ENCODE peak calls at places on chromosome 6, in five cellular contexts. U, K, V, N and W are unnamed samples.
A peak's percentile ranks its signal among the peaks of the same experiment; 100 is the strongest.

GRCh38 chr6:125906158-125906998 is 50.2 kb upstream of the HINT3 start:
- DNase-seq in U (peak; percentile 58), K (no peak), V (peak; percentile 23), N (peak; percentile 89), W (peak; percentile 60)

GRCh38 chr6:12490376-12490903 is 200.3 kb downstream of the EDN1 start:
- DNase-seq in U (no peak), K (no peak), V (no peak), N (no peak), W (no peak)

GRCh38 chr6:144217264-144217663 is 66.9 kb downstream of the STX11 start:
- DNase-seq in U (peak; percentile 30), K (no peak), V (no peak), N (no peak), W (peak; percentile 24)

GRCh38 chr6:33958208-33958862 is 154.5 kb upstream of the MLN start:
- DNase-seq in U (peak; percentile 13), K (no peak), V (no peak), N (peak; percentile 87), W (no peak)

GRCh38 chr6:17493286-17493685 is 99.9 kb downstream of the CAP2 start:
- DNase-seq in U (no peak), K (peak; percentile 11), V (no peak), N (no peak), W (no peak)

GRCh38 chr6:126657556-126658129 is 317.7 kb downstream of the CENPW start:
- DNase-seq in U (peak; percentile 20), K (peak; percentile 48), V (peak; percentile 39), N (peak; percentile 64), W (no peak)

GRCh38 chr6:134835998-134836397 is 113.9 kb downstream of the ALDH8A1 start:
- DNase-seq in U (no peak), K (no peak), V (no peak), N (no peak), W (no peak)

GRCh38 chr6:31567531-31568370 is 4.3 kb upstream of the LTA start:
- DNase-seq in U (no peak), K (no peak), V (no peak), N (no peak), W (no peak)

GRCh38 chr6:47109281-47109680 is 67.1 kb upstream of the ADGRF1 start:
- DNase-seq in U (no peak), K (no peak), V (no peak), N (no peak), W (no peak)

GRCh38 chr6:137173501-137173900 is at the start of gene IL22RA2:
- DNase-seq in U (no peak), K (no peak), V (no peak), N (no peak), W (no peak)

GRCh38 chr6:112035446-112035845 is 18.5 kb upstream of the CCN6 start:
- DNase-seq in U (no peak), K (no peak), V (no peak), N (no peak), W (no peak)

GRCh38 chr6:169339731-169340314 is 86.2 kb upstream of the THBS2 start:
- DNase-seq in U (no peak), K (no peak), V (no peak), N (no peak), W (no peak)

GRCh38 chr6:35368038-35368887 is 25.9 kb downstream of the PPARD start:
- DNase-seq in U (peak; percentile 96), K (peak; percentile 55), V (peak; percentile 93), N (no peak), W (no peak)

GRCh38 chr6:22732186-22732970 is 163.0 kb downstream of the HDGFL1 start:
- DNase-seq in U (no peak), K (no peak), V (no peak), N (no peak), W (no peak)

GRCh38 chr6:122622404-122622938 is 12.3 kb downstream of the PKIB start:
- DNase-seq in U (no peak), K (no peak), V (no peak), N (no peak), W (no peak)

GRCh38 chr6:164085552-164086325 is 671.2 kb downstream of the QKI start:
- DNase-seq in U (no peak), K (no peak), V (no peak), N (peak; percentile 7), W (no peak)

GRCh38 chr6:40852667-40853383 is 186.2 kb downstream of the UNC5CL start:
- DNase-seq in U (peak; percentile 26), K (no peak), V (peak; percentile 12), N (peak; percentile 67), W (peak; percentile 68)

GRCh38 chr6:131258816-131259476 is 123.7 kb downstream of the AKAP7 start:
- DNase-seq in U (no peak), K (peak; percentile 24), V (peak; percentile 26), N (no peak), W (no peak)

GRCh38 chr6:12602342-12602741 is 114.2 kb upstream of the PHACTR1 start:
- DNase-seq in U (no peak), K (peak; percentile 57), V (no peak), N (no peak), W (no peak)

GRCh38 chr6:135739288-135739687 is 112.2 kb upstream of the PDE7B start:
- DNase-seq in U (no peak), K (no peak), V (no peak), N (no peak), W (no peak)

GRCh38 chr6:7628479-7628878 is 38.5 kb downstream of the SNRNP48 start:
- DNase-seq in U (no peak), K (no peak), V (no peak), N (no peak), W (no peak)

GRCh38 chr6:84193140-84193708 is 34.2 kb downstream of the CEP162 start:
- DNase-seq in U (no peak), K (peak; percentile 10), V (peak; percentile 85), N (no peak), W (no peak)

GRCh38 chr6:89599727-89600126 is 38.8 kb downstream of the LYRM2 start:
- DNase-seq in U (no peak), K (no peak), V (no peak), N (no peak), W (no peak)

GRCh38 chr6:17945111-17945510 is 42.3 kb downstream of the KIF13A start:
- DNase-seq in U (no peak), K (no peak), V (no peak), N (no peak), W (no peak)

GRCh38 chr6:126041516-126042447 is 55.4 kb downstream of the TRMT11 start:
- DNase-seq in U (no peak), K (no peak), V (no peak), N (no peak), W (no peak)

GRCh38 chr6:110448846-110449544 is 27.4 kb downstream of the SLC22A16 start:
- DNase-seq in U (no peak), K (no peak), V (no peak), N (no peak), W (peak; percentile 60)

GRCh38 chr6:41783106-41783780 is 2.7 kb downstream of the PRICKLE4 start:
- DNase-seq in U (no peak), K (no peak), V (no peak), N (no peak), W (no peak)

GRCh38 chr6:7264686-7265384 is 48.2 kb downstream of the SSR1 start:
- DNase-seq in U (peak; percentile 54), K (no peak), V (no peak), N (no peak), W (no peak)

GRCh38 chr6:163419413-163420314 is 5.1 kb downstream of the QKI start:
- DNase-seq in U (no peak), K (no peak), V (no peak), N (no peak), W (no peak)

GRCh38 chr6:154156135-154156948 is 117.3 kb downstream of the OPRM1 start:
- DNase-seq in U (peak; percentile 30), K (peak; percentile 37), V (peak; percentile 52), N (peak; percentile 70), W (peak; percentile 74)

GRCh38 chr6:38350220-38350619 is 289.5 kb downstream of the BTBD9 start:
- DNase-seq in U (no peak), K (no peak), V (no peak), N (no peak), W (no peak)

GRCh38 chr6:139376604-139377218 is 2.3 kb upstream of the CITED2 start:
- DNase-seq in U (peak; percentile 48), K (peak; percentile 44), V (no peak), N (peak; percentile 43), W (no peak)
- TF ChIP-seq REST in U (no peak), K (no peak), V (no peak), N (no peak), W (no peak)

GRCh38 chr6:105493776-105494175 is 90.9 kb upstream of the PREP start:
- DNase-seq in U (no peak), K (no peak), V (no peak), N (no peak), W (no peak)

GRCh38 chr6:105495515-105495914 is 92.6 kb upstream of the PREP start:
- DNase-seq in U (no peak), K (no peak), V (no peak), N (no peak), W (no peak)

GRCh38 chr6:105489213-105489525 is 86.3 kb upstream of the PREP start:
- DNase-seq in U (no peak), K (no peak), V (no peak), N (no peak), W (no peak)

GRCh38 chr6:105494688-105495087 is 91.8 kb upstream of the PREP start:
- DNase-seq in U (no peak), K (no peak), V (no peak), N (peak; percentile 30), W (no peak)

GRCh38 chr6:105492706-105493673 is 90.1 kb upstream of the PREP start:
- DNase-seq in U (no peak), K (peak; percentile 23), V (no peak), N (no peak), W (no peak)
- H3K27ac ChIP-seq in U (no peak overlapping the region), K (peak overlapping the region; percentile 3), V (no peak overlapping the region), N (no peak overlapping the region), W (no peak overlapping the region)

GRCh38 chr6:56541736-56542366 is 100.8 kb downstream of the DST start:
- DNase-seq in U (peak; percentile 23), K (no peak), V (no peak), N (no peak), W (no peak)

GRCh38 chr6:56538851-56539250 is 103.8 kb downstream of the DST start:
- DNase-seq in U (no peak), K (no peak), V (no peak), N (no peak), W (no peak)

GRCh38 chr6:56539503-56540105 is 103.1 kb downstream of the DST start:
- DNase-seq in U (no peak), K (no peak), V (no peak), N (no peak), W (no peak)

GRCh38 chr6:56540950-56541600 is 101.6 kb downstream of the DST start:
- DNase-seq in U (peak; percentile 77), K (no peak), V (no peak), N (no peak), W (peak; percentile 9)

DNA sequence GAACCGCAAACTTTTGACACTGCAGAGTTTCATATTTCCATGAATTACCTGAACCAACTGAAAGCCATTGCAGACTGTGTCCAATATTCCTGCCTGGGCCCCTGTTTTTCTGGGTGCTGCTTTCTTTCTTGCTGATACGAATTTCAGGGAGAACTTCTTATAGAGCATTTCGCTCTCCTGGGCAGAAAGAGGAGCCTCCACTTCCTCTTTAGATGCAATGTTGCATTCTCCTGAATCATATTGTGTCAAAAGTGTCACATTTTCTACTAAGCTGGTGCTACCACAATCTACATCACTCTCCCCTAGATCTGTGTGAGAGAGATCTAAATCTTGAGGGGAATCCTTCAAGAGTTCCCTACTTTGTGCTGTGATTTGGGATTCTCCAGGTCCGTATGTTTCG is 102.5 kb downstream of the DST start:
- DNase-seq in U (no peak), K (no peak), V (no peak), N (no peak), W (peak; percentile 2)
- H3K4me3 ChIP-seq in U (no peak overlapping the region), K (no peak overlapping the region), V (no peak overlapping the region), N (no peak overlapping the region), W (no peak overlapping the region)

GRCh38 chr6:53992522-53992921 is 118.7 kb upstream of the MLIP start:
- DNase-seq in U (no peak), K (no peak), V (no peak), N (no peak), W (no peak)
- TF ChIP-seq REST in U (no peak), K (no peak), V (no peak), N (no peak), W (no peak)